ENCODE peak calls at places on chromosomes 4 and X, in ten cellular contexts. A is heart left ventricle; E is PC-9; H is neural progenitor cell; J is tibial artery; P is colonic mucosa; X is right atrium auricular region; M is aorta; U is psoas muscle; T is CD8-positive, alpha-beta T cell. B is an unnamed sample.

GRCh38 chr4:177448850-177449249 is 6.6 kb upstream of the AGA start:
- DNase-seq in A (no peak), E (no peak), H (no peak), J (no peak), P (no peak), X (no peak), M (no peak), U (no peak), T (no peak), B (no peak)

GRCh38 chr4:1565598-1566295 is 118.4 kb downstream of the FAM53A start:
- DNase-seq in A (no peak), E (no peak), H (no peak), J (no peak), P (no peak), X (no peak), M (peak; percentile 33), U (peak; percentile 5), T (no peak), B (no peak)

GRCh38 chr4:148214529-148215166 is 227.6 kb downstream of the NR3C2 start:
- DNase-seq in A (peak; percentile 29), E (no peak), H (peak; percentile 35), J (peak; percentile 48), P (no peak), X (no peak), M (peak; percentile 71), U (peak; percentile 72), T (no peak), B (no peak)

GRCh38 chr4:142041788-142042187 is 405.4 kb downstream of the IL15 start:
- DNase-seq in A (no peak), E (no peak), H (no peak), J (no peak), P (no peak), X (no peak), M (no peak), U (no peak), T (no peak), B (no peak)

GRCh38 chrX:120463241-120463640 is 5.9 kb downstream of the LAMP2 start:
- DNase-seq in A (no peak), E (no peak), H (no peak), J (peak; percentile 33), P (no peak), X (no peak), M (no peak), U (no peak), T (no peak), B (no peak)

GRCh38 chr4:22999419-22999818 is 306.7 kb downstream of the GBA3 start:
- DNase-seq in A (no peak), E (no peak), H (no peak), J (no peak), P (no peak), X (no peak), M (no peak), U (no peak), T (no peak), B (no peak)

GRCh38 chr4:140755811-140756291 is 334 bp downstream of the TBC1D9 start:
- DNase-seq in A (peak; percentile 42), E (peak; percentile 48), H (peak; percentile 78), J (peak; percentile 25), P (no peak), X (peak; percentile 61), M (peak; percentile 72), U (peak; percentile 50), T (no peak), B (no peak)

GRCh38 chr4:26369132-26370036 is 48.6 kb downstream of the RBPJ start:
- DNase-seq in A (no peak), E (no peak), H (no peak), J (no peak), P (no peak), X (no peak), M (no peak), U (no peak), T (no peak), B (no peak)

GRCh38 chrX:120732461-120732860 is 102.6 kb upstream of the C1GALT1C1 start:
- DNase-seq in A (no peak), E (no peak), H (no peak), J (no peak), P (no peak), X (no peak), M (no peak), U (no peak), T (no peak), B (no peak)

GRCh38 chr4:119626943-119627266 is 1.7 kb downstream of the PDE5A start:
- DNase-seq in A (no peak), E (no peak), H (no peak), J (peak; percentile 29), P (no peak), X (no peak), M (no peak), U (no peak), T (no peak), B (no peak)

GRCh38 chr4:119627267-119628190 is 1.1 kb downstream of the PDE5A start:
- DNase-seq in A (peak; percentile 73), E (peak; percentile 51), H (peak; percentile 87), J (peak; percentile 79), P (peak; percentile 71), X (no peak), M (peak; percentile 87), U (peak; percentile 63), T (peak; percentile 53), B (peak; percentile 51)

GRCh38 chr4:119626420-119626819 is 2.2 kb downstream of the PDE5A start:
- DNase-seq in A (no peak), E (no peak), H (no peak), J (no peak), P (no peak), X (no peak), M (no peak), U (no peak), T (no peak), B (no peak)

GRCh38 chr4:119628281-119629141 is at the start of gene PDE5A:
- DNase-seq in A (peak; percentile 85), E (peak; percentile 81), H (peak; percentile 96), J (peak; percentile 78), P (peak; percentile 88), X (peak; percentile 71), M (peak; percentile 87), U (peak; percentile 78), T (peak; percentile 76), B (peak; percentile 76)

DNA sequence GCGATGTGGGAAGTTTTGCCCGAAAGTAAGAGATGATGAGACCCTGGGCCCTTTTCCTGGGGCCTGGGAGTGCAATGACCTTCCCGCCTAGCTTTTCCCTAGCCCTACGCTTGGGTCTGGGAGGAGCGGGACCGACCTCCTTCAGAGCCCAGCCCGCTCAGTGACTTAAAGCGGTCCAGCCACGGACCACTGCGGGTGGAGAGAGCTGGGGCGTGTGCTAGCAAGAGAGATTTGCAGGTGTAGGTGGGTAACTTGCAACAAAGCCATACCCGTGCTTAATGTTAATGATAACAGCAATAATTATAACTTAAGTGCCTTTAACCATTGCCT is 503 bp upstream of the PDE5A start:
- DNase-seq in A (no peak), E (no peak), H (no peak), J (no peak), P (no peak), X (no peak), M (no peak), U (no peak), T (no peak), B (no peak)
- H3K27ac ChIP-seq in A (peak overlapping the region; percentile 83), E (no peak overlapping the region), H (no peak overlapping the region), J (peak overlapping the region; percentile 90), P (peak overlapping the region; percentile 91), X (peak overlapping the region; percentile 86), M (peak overlapping the region; percentile 89), U (peak overlapping the region; percentile 85), T (no peak overlapping the region), B (no peak overlapping the region)

GRCh38 chrX:153956044-153956907 is 11.8 kb upstream of the RENBP start:
- DNase-seq in A (no peak), E (no peak), H (no peak), J (no peak), P (no peak), X (no peak), M (no peak), U (no peak), T (no peak), B (no peak)

GRCh38 chrX:153955451-153955732 is 10.9 kb upstream of the RENBP start:
- DNase-seq in A (no peak), E (no peak), H (no peak), J (no peak), P (no peak), X (no peak), M (no peak), U (no peak), T (no peak), B (no peak)

GRCh38 chrX:153954618-153955450 is 10.4 kb upstream of the RENBP start:
- DNase-seq in A (no peak), E (no peak), H (no peak), J (no peak), P (no peak), X (no peak), M (no peak), U (no peak), T (no peak), B (no peak)

GRCh38 chrX:153958605-153959004 is 13.0 kb downstream of the HCFC1 start:
- DNase-seq in A (no peak), E (no peak), H (no peak), J (no peak), P (no peak), X (no peak), M (no peak), U (no peak), T (no peak), B (no peak)

GRCh38 chrX:153957224-153957623 is 12.8 kb upstream of the RENBP start:
- DNase-seq in A (no peak), E (no peak), H (no peak), J (no peak), P (no peak), X (no peak), M (no peak), U (no peak), T (no peak), B (no peak)
- H3K36me3 ChIP-seq in A (peaks cover 89% of the 10 kb centered on the region), E (no peaks in the 10 kb centered on the region), H (no peaks in the 10 kb centered on the region), J (peaks cover 93% of the 10 kb centered on the region), P (peaks cover 21% of the 10 kb centered on the region), X (peaks cover 91% of the 10 kb centered on the region), M (peaks cover 4% of the 10 kb centered on the region), U (peaks cover 99% of the 10 kb centered on the region), T (peaks cover 49% of the 10 kb centered on the region), B (peaks cover 62% of the 10 kb centered on the region)

DNA sequence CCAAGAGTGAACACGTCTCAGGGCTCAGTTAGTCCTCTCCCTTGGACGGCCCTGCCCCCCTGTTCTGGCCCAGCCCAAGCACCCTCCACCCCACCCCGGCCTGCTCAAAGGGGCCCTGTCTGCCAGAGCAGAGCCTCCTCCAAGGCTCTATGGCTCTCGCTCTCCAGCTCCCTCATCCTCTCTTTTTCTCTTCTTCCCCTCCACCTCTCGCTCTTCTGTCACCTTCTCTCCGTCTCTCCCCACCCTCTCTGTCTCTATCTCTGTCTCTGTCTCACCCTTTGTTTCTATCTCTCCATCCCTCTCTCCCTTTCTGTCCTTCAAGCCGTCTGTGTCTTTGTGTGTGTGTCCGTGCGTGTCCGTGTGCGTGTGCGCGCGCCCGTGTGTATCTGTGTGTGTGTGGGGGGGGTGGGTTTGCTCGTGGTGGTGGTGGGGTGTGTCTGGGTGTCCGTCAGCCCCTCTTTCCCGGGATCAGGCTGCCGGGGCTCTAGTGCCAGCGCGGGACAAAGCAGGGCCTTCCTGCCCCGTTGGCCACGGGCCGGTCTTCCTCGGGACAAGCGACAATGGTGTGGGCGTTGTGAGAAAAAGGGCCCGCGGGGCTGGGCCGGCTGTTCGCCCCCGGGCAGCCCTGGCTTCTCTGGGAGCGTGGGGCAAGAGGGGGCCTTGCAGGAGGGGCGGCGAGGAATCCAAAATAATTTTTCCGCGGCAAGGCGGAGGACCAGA is 8.7 kb downstream of the FRG2 start:
- DNase-seq in A (no peak), E (no peak), H (no peak), J (no peak), P (no peak), X (no peak), M (no peak), U (no peak), T (no peak), B (no peak)
- H3K27me3 ChIP-seq in A (peaks cover 63% of the 10 kb centered on the region), E (no peaks in the 10 kb centered on the region), H (peaks cover 91% of the 10 kb centered on the region), J (peaks cover 77% of the 10 kb centered on the region), P (peaks cover 44% of the 10 kb centered on the region), X (peaks cover 24% of the 10 kb centered on the region), M (no peaks in the 10 kb centered on the region), U (peaks cover 68% of the 10 kb centered on the region), T (peaks cover 11% of the 10 kb centered on the region), B (peaks cover 6% of the 10 kb centered on the region)

GRCh38 chr4:70753630-70754029 is 31.9 kb downstream of the RUFY3 start:
- DNase-seq in A (no peak), E (no peak), H (no peak), J (no peak), P (no peak), X (no peak), M (no peak), U (no peak), T (no peak), B (no peak)
- H3K27ac ChIP-seq in A (no peak overlapping the region), E (no peak overlapping the region), H (no peak overlapping the region), J (no peak overlapping the region), P (no peak overlapping the region), X (no peak overlapping the region), M (no peak overlapping the region), U (no peak overlapping the region), T (no peak overlapping the region), B (no peak overlapping the region)